ENCODE peak calls at places on chromosome 12, in six cellular contexts. One of them, this sample, is unnamed.

GRCh38 chr12:51694146-51694545 is 103.1 kb downstream of the SCN8A start:
- DNase-seq in RWPE2: no peak
- DNase-seq in WTC11: no peak
- DNase-seq in fibroblast of pulmonary artery: no peak
- DNase-seq in Calu3: no peak
- DNase-seq in brain microvascular endothelial cell: no peak
- DNase-seq in this sample: no peak

GRCh38 chr12:121894633-121895032 is 6.0 kb downstream of the PSMD9 start:
- DNase-seq in RWPE2: no peak
- DNase-seq in WTC11: peak
- DNase-seq in fibroblast of pulmonary artery: peak
- DNase-seq in Calu3: no peak
- DNase-seq in brain microvascular endothelial cell: peak
- DNase-seq in this sample: no peak

GRCh38 chr12:104668274-104668718 is 211.5 kb downstream of the CHST11 start:
- DNase-seq in RWPE2: no peak
- DNase-seq in WTC11: no peak
- DNase-seq in brain microvascular endothelial cell: peak
- DNase-seq in Calu3: no peak
- DNase-seq in fibroblast of pulmonary artery: peak
- DNase-seq in this sample: no peak

GRCh38 chr12:34347367-34347766 is 325.1 kb downstream of the ALG10 start:
- DNase-seq in Calu3: no peak
- DNase-seq in RWPE2: no peak
- DNase-seq in fibroblast of pulmonary artery: no peak
- DNase-seq in brain microvascular endothelial cell: no peak
- DNase-seq in WTC11: no peak
- DNase-seq in this sample: no peak

GRCh38 chr12:46556105-46556559 is 183.6 kb upstream of the SLC38A2 start:
- DNase-seq in fibroblast of pulmonary artery: peak
- DNase-seq in Calu3: no peak
- DNase-seq in RWPE2: no peak
- DNase-seq in brain microvascular endothelial cell: peak
- DNase-seq in WTC11: no peak
- DNase-seq in this sample: no peak

GRCh38 chr12:15886372-15887042 is 4.3 kb downstream of the STRAP start:
- DNase-seq in brain microvascular endothelial cell: no peak
- DNase-seq in WTC11: no peak
- DNase-seq in RWPE2: no peak
- DNase-seq in fibroblast of pulmonary artery: no peak
- DNase-seq in Calu3: no peak
- DNase-seq in this sample: no peak

GRCh38 chr12:75047885-75048525 is 161.6 kb downstream of the KCNC2 start:
- DNase-seq in WTC11: no peak
- DNase-seq in Calu3: no peak
- DNase-seq in brain microvascular endothelial cell: no peak
- DNase-seq in fibroblast of pulmonary artery: no peak
- DNase-seq in RWPE2: no peak
- DNase-seq in this sample: no peak

GRCh38 chr12:98788396-98788795 is 143.3 kb downstream of the APAF1 start:
- DNase-seq in WTC11: no peak
- DNase-seq in brain microvascular endothelial cell: no peak
- DNase-seq in RWPE2: no peak
- DNase-seq in fibroblast of pulmonary artery: no peak
- DNase-seq in Calu3: no peak
- DNase-seq in this sample: no peak

GRCh38 chr12:53481957-53482586 is 17.2 kb downstream of the MAP3K12 start:
- DNase-seq in brain microvascular endothelial cell: no peak
- DNase-seq in WTC11: peak
- DNase-seq in fibroblast of pulmonary artery: no peak
- DNase-seq in Calu3: no peak
- DNase-seq in RWPE2: no peak
- DNase-seq in this sample: no peak

GRCh38 chr12:14167005-14167628 is 185.7 kb upstream of the GRIN2B start:
- DNase-seq in WTC11: peak
- DNase-seq in brain microvascular endothelial cell: peak
- DNase-seq in RWPE2: no peak
- DNase-seq in fibroblast of pulmonary artery: peak
- DNase-seq in Calu3: peak
- DNase-seq in this sample: peak

DNA sequence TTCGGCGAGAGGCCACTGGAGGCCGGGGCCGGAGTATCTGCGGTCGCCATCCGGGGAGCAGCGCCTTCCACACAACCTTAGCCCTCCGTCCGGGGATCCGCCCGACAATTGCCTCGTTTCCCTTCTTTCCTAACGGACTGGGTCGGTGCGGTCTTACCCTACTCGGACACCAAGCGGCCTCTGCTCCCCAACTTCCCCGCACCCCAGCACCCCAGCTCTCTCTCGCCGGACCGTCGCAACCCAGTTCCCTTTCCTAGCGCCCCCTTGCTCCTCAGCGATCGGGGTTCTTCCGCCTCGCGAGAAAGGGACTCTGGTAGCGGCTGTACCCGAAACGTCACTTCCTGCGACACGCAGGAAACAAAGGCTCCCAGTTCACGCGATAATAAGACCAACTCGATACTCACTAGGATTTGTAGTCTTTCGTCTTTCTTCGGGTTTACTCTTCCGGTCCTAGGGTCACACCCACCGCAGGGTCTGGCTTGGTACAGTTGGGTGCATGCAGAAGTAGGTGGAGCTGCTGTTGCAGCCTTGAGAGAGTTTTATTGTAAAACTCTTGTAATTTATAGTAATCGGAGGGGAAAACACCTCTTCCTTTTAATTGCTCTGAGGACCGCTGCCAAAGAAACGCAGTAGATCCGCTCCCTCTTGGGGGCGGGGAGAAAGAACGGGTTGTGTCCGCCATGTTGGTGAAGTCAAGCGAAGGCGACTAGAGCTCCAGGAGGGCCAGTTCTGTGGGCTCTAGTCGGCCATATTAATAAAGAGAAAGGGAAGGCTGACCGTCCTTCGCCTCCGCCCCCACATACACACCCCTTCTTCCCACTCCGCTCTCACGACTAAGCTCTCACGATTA is at the start of the genes THAP2 and ZFC3H1:
- DNase-seq in fibroblast of pulmonary artery: peak
- DNase-seq in WTC11: peak
- DNase-seq in RWPE2: peak
- DNase-seq in brain microvascular endothelial cell: peak
- DNase-seq in Calu3: peak
- DNase-seq in this sample: peak
- TF ChIP-seq CTCF in fibroblast of pulmonary artery: peak
- TF ChIP-seq CTCF in WTC11: no peak
- TF ChIP-seq CTCF in RWPE2: peak
- TF ChIP-seq CTCF in brain microvascular endothelial cell: peak
- TF ChIP-seq CTCF in Calu3: peak
- TF ChIP-seq CTCF in this sample: no peak

GRCh38 chr12:8680533-8680932 is 17.3 kb upstream of the RIMKLB start:
- DNase-seq in RWPE2: no peak
- DNase-seq in Calu3: no peak
- DNase-seq in WTC11: no peak
- DNase-seq in fibroblast of pulmonary artery: no peak
- DNase-seq in brain microvascular endothelial cell: no peak
- DNase-seq in this sample: no peak
- TF ChIP-seq CTCF in RWPE2: no peak
- TF ChIP-seq CTCF in Calu3: no peak
- TF ChIP-seq CTCF in WTC11: no peak
- TF ChIP-seq CTCF in fibroblast of pulmonary artery: no peak
- TF ChIP-seq CTCF in brain microvascular endothelial cell: peak
- TF ChIP-seq CTCF in this sample: no peak

GRCh38 chr12:3901116-3901515 is 27.9 kb upstream of the PARP11 start:
- DNase-seq in Calu3: no peak
- DNase-seq in RWPE2: no peak
- DNase-seq in WTC11: no peak
- DNase-seq in fibroblast of pulmonary artery: no peak
- DNase-seq in brain microvascular endothelial cell: no peak
- DNase-seq in this sample: no peak
- TF ChIP-seq CTCF in Calu3: no peak
- TF ChIP-seq CTCF in RWPE2: no peak
- TF ChIP-seq CTCF in WTC11: no peak
- TF ChIP-seq CTCF in fibroblast of pulmonary artery: no peak
- TF ChIP-seq CTCF in brain microvascular endothelial cell: no peak
- TF ChIP-seq CTCF in this sample: no peak

GRCh38 chr12:48441122-48441521 is 31.2 kb upstream of the ANP32D start:
- DNase-seq in Calu3: no peak
- DNase-seq in fibroblast of pulmonary artery: peak
- DNase-seq in RWPE2: no peak
- DNase-seq in brain microvascular endothelial cell: peak
- DNase-seq in WTC11: no peak
- DNase-seq in this sample: no peak

GRCh38 chr12:48447755-48448154 is 24.6 kb upstream of the ANP32D start:
- DNase-seq in brain microvascular endothelial cell: no peak
- DNase-seq in WTC11: no peak
- DNase-seq in fibroblast of pulmonary artery: no peak
- DNase-seq in RWPE2: no peak
- DNase-seq in Calu3: no peak
- DNase-seq in this sample: no peak

GRCh38 chr12:48446372-48446771 is 26.0 kb upstream of the ANP32D start:
- DNase-seq in RWPE2: no peak
- DNase-seq in brain microvascular endothelial cell: no peak
- DNase-seq in Calu3: no peak
- DNase-seq in fibroblast of pulmonary artery: no peak
- DNase-seq in WTC11: no peak
- DNase-seq in this sample: no peak

GRCh38 chr12:48445538-48445937 is 26.8 kb upstream of the ANP32D start:
- DNase-seq in WTC11: no peak
- DNase-seq in RWPE2: no peak
- DNase-seq in fibroblast of pulmonary artery: no peak
- DNase-seq in brain microvascular endothelial cell: no peak
- DNase-seq in Calu3: no peak
- DNase-seq in this sample: no peak

GRCh38 chr12:48442191-48442828 is 30.0 kb upstream of the ANP32D start:
- DNase-seq in Calu3: no peak
- DNase-seq in WTC11: peak
- DNase-seq in fibroblast of pulmonary artery: no peak
- DNase-seq in brain microvascular endothelial cell: no peak
- DNase-seq in RWPE2: no peak
- DNase-seq in this sample: no peak
- TF ChIP-seq CTCF in Calu3: no peak
- TF ChIP-seq CTCF in WTC11: no peak
- TF ChIP-seq CTCF in fibroblast of pulmonary artery: peak
- TF ChIP-seq CTCF in brain microvascular endothelial cell: no peak
- TF ChIP-seq CTCF in RWPE2: no peak
- TF ChIP-seq CTCF in this sample: no peak

DNA sequence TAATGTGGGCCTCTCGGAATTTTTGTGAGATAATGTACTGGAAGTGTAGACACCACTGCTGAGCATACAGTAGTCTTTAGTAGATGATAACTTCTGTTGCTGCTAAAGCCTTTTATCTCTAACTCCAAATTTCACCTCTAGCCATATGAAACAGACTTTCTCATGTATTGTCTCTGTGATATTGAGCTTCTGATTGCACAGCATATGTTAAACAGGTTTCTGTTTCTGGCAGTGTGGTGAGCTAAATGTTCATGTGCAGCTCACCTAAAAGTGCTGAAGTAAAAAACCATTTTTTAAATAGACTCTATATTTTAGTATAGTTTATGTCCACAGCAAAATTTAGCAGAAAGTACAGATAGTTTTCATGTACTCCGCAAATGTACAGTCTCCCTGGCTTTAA is 89.3 kb upstream of the ALX1 start:
- DNase-seq in brain microvascular endothelial cell: no peak
- DNase-seq in WTC11: no peak
- DNase-seq in RWPE2: no peak
- DNase-seq in Calu3: no peak
- DNase-seq in fibroblast of pulmonary artery: no peak
- DNase-seq in this sample: no peak
- TF ChIP-seq CTCF in brain microvascular endothelial cell: no peak
- TF ChIP-seq CTCF in WTC11: no peak
- TF ChIP-seq CTCF in RWPE2: no peak
- TF ChIP-seq CTCF in Calu3: no peak
- TF ChIP-seq CTCF in fibroblast of pulmonary artery: no peak
- TF ChIP-seq CTCF in this sample: no peak

GRCh38 chr12:5560242-5560641 is 128.3 kb downstream of the NTF3 start:
- DNase-seq in RWPE2: no peak
- DNase-seq in brain microvascular endothelial cell: no peak
- DNase-seq in WTC11: no peak
- DNase-seq in Calu3: no peak
- DNase-seq in fibroblast of pulmonary artery: no peak
- DNase-seq in this sample: no peak

GRCh38 chr12:5554711-5555110 is 122.8 kb downstream of the NTF3 start:
- DNase-seq in brain microvascular endothelial cell: peak
- DNase-seq in fibroblast of pulmonary artery: no peak
- DNase-seq in Calu3: no peak
- DNase-seq in RWPE2: no peak
- DNase-seq in WTC11: no peak
- DNase-seq in this sample: no peak

GRCh38 chr12:5556946-5557673 is 125.2 kb downstream of the NTF3 start:
- DNase-seq in RWPE2: no peak
- DNase-seq in fibroblast of pulmonary artery: no peak
- DNase-seq in Calu3: no peak
- DNase-seq in WTC11: no peak
- DNase-seq in brain microvascular endothelial cell: no peak
- DNase-seq in this sample: no peak

GRCh38 chr12:5557906-5558305 is 126.0 kb downstream of the NTF3 start:
- DNase-seq in fibroblast of pulmonary artery: no peak
- DNase-seq in RWPE2: no peak
- DNase-seq in WTC11: no peak
- DNase-seq in brain microvascular endothelial cell: no peak
- DNase-seq in Calu3: no peak
- DNase-seq in this sample: no peak

DNA sequence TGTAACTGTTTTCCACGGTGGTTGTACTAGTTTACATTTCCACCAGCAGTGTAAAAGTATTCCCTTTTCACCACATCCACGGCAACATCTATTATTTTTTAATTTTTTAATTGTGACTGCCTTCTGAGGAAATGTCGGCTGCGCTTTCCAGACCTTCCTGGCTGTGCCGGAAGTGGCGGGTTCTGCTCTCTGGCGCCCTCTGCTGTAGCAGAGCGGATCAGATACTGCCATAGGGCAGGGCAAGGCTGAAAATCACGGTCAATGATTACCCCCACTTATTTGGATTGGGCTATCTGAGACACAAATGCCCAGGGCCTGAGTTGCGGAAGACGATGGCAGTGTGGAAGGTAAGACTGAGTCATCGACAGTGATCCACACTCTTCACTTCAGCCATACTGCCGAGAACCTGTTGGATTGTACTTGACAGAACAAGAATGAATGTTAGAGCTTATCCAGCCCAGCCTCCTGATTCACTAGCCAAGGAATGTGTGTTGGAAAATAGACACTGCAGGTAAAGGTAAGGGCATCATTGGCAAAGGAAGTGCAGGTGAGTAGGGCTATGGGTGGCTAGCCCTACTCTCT is 124.2 kb downstream of the NTF3 start:
- DNase-seq in WTC11: peak
- DNase-seq in RWPE2: no peak
- DNase-seq in fibroblast of pulmonary artery: no peak
- DNase-seq in Calu3: peak
- DNase-seq in brain microvascular endothelial cell: no peak
- DNase-seq in this sample: no peak
- TF ChIP-seq CTCF in WTC11: peak
- TF ChIP-seq CTCF in RWPE2: peak
- TF ChIP-seq CTCF in fibroblast of pulmonary artery: peak
- TF ChIP-seq CTCF in Calu3: peak
- TF ChIP-seq CTCF in brain microvascular endothelial cell: peak
- TF ChIP-seq CTCF in this sample: no peak

This sample was measured in CD4-positive, alpha-beta T cell.